ENCODE peak calls at places on chromosomes 3 and 15, in eight cellular contexts. T is AG09309, H is fibroblast of mammary gland, L is dorsolateral prefrontal cortex, U is kidney, D is Peyer's patch, J is thyroid gland, M is endothelial cell. I is an unnamed sample.

GRCh38 chr3:111668912-111669488 is 73.9 kb upstream of the ZBED2 start:
- DNase-seq in D (no peak), H (peak; percentile 72), M (no peak), U (no peak), L (no peak), J (no peak), T (peak; percentile 55), I (no peak)

GRCh38 chr3:179971280-179971679 is 65.5 kb downstream of the PEX5L start:
- DNase-seq in D (no peak), H (peak; percentile 28), U (no peak), T (no peak), M (no peak), J (no peak), L (no peak), I (no peak)

GRCh38 chr15:101014276-101014675 is 95.1 kb downstream of the LRRK1 start:
- DNase-seq in L (no peak), D (no peak), H (no peak), U (peak; percentile 35), T (no peak), J (peak; percentile 77), M (no peak), I (no peak)

GRCh38 chr15:39589815-39590644 is 9.2 kb downstream of the THBS1 start:
- DNase-seq in J (no peak), T (peak; percentile 57), M (no peak), U (no peak), H (peak; percentile 17), D (no peak), L (no peak), I (no peak)

GRCh38 chr3:170741756-170742530 is 128.1 kb downstream of the RPL22L1 start:
- DNase-seq in L (no peak), U (no peak), J (no peak), T (peak; percentile 47), H (peak; percentile 75), M (no peak), D (no peak), I (no peak)

GRCh38 chr3:185837409-185837808 is 12.6 kb upstream of the IGF2BP2 start:
- DNase-seq in J (no peak), M (no peak), L (no peak), H (no peak), U (no peak), T (no peak), D (no peak), I (no peak)

GRCh38 chr3:186909078-186909853 is 21.1 kb upstream of the ST6GAL1 start:
- DNase-seq in U (no peak), J (peak; percentile 5), M (no peak), H (no peak), D (peak; percentile 93), T (no peak), L (no peak), I (no peak)

GRCh38 chr15:56817266-56817665 is 84.0 kb upstream of the ZNF280D start:
- DNase-seq in J (no peak), D (no peak), T (no peak), H (peak; percentile 63), L (no peak), U (no peak), M (no peak), I (no peak)

GRCh38 chr3:71301001-71301400 is 282.5 kb downstream of the FOXP1 start:
- DNase-seq in H (no peak), D (no peak), T (no peak), L (no peak), M (no peak), U (no peak), J (no peak), I (no peak)

GRCh38 chr3:196604548-196604947 is 34.9 kb upstream of the NRROS start:
- DNase-seq in T (no peak), J (no peak), H (no peak), D (peak; percentile 73), M (no peak), U (no peak), L (no peak), I (no peak)

GRCh38 chr15:82952156-82953081 is at the start of gene HOMER2:
- DNase-seq in M (peak; percentile 28), J (peak; percentile 74), L (no peak), U (no peak), D (no peak), T (no peak), H (peak; percentile 5), I (no peak)

GRCh38 chr15:33789141-33789540 is 179.2 kb upstream of the CHRM5 start:
- DNase-seq in H (peak; percentile 89), M (no peak), L (no peak), T (no peak), U (no peak), D (no peak), J (no peak), I (no peak)

GRCh38 chr15:89857673-89858072 is 36.1 kb downstream of the AP3S2 start:
- DNase-seq in U (no peak), T (no peak), D (peak; percentile 79), J (no peak), M (no peak), L (no peak), H (no peak), I (no peak)

GRCh38 chr3:184806567-184807271 is 5.2 kb upstream of the VPS8 start:
- DNase-seq in L (no peak), H (no peak), M (no peak), D (peak; percentile 62), J (no peak), T (no peak), U (no peak), I (no peak)

GRCh38 chr3:120506828-120507774 is 56.3 kb upstream of the FSTL1 start:
- DNase-seq in J (peak; percentile 36), T (no peak), M (peak; percentile 35), H (peak; percentile 87), L (no peak), U (no peak), D (no peak), I (no peak)

GRCh38 chr3:31106204-31106603 is 211.7 kb upstream of the GADL1 start:
- DNase-seq in L (no peak), J (no peak), T (peak; percentile 74), M (no peak), U (no peak), D (no peak), H (peak; percentile 96), I (no peak)

GRCh38 chr15:29452881-29453731 is 183.5 kb upstream of the NSMCE3 start:
- DNase-seq in M (peak; percentile 41), J (no peak), H (no peak), T (no peak), D (peak; percentile 23), U (no peak), L (no peak), I (no peak)

GRCh38 chr3:36155515-36155914 is 224.8 kb upstream of the STAC start:
- DNase-seq in J (no peak), M (no peak), U (no peak), H (no peak), D (no peak), T (no peak), L (no peak), I (no peak)

GRCh38 chr15:99408236-99409096 is 157.2 kb downstream of the LRRC28 start:
- DNase-seq in H (peak; percentile 87), T (peak; percentile 49), J (peak; percentile 30), L (no peak), U (no peak), M (no peak), D (peak; percentile 34), I (no peak)

GRCh38 chr15:62766599-62766998 is 275.9 kb upstream of the TPM1 start:
- DNase-seq in T (no peak), U (no peak), D (no peak), L (no peak), H (no peak), J (no peak), M (no peak), I (no peak)

GRCh38 chr3:39056151-39056550 is 4.3 kb downstream of the WDR48 start:
- DNase-seq in L (no peak), J (no peak), T (no peak), M (no peak), D (no peak), H (no peak), U (no peak), I (no peak)

GRCh38 chr3:98483626-98484025 is 13.9 kb upstream of the OR5K2 start:
- DNase-seq in H (no peak), D (no peak), T (no peak), M (no peak), J (no peak), L (no peak), U (no peak), I (no peak)

GRCh38 chr15:88484781-88485246 is 17.3 kb downstream of the MRPS11 start:
- DNase-seq in J (no peak), H (peak; percentile 52), T (peak; percentile 47), M (no peak), D (no peak), U (no peak), L (no peak), I (no peak)

GRCh38 chr3:185846041-185846440 is 21.2 kb upstream of the IGF2BP2 start:
- DNase-seq in D (no peak), L (no peak), T (no peak), H (no peak), U (no peak), J (peak; percentile 30), M (no peak), I (no peak)

DNA sequence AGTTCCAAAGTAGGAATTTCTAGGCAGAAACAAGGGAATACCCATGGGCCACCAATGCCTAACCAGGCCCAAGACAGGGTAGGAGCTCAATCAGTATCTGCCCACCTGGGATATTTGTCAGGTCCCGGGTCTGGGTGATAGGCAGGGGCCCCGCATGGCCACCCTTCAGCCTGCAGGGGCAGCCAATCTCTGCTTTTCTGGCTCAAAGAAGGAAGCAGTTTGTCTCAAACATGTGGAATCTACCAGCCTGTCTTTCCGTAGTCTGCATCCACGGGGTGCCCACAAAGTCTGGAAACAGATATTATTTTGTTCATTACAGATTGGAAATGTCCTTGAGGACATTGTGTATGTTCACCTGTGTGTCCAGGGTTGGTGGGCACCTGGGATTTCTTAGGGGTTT is 56.2 kb downstream of the CEMIP start:
- DNase-seq in H (no peak), M (no peak), T (no peak), D (no peak), U (no peak), L (no peak), J (no peak), I (no peak)
- TF ChIP-seq CTCF in H (peak; percentile 10), M (no peak), T (peak; percentile 25), D (no peak), U (no peak), L (no peak), J (no peak), I (peak; percentile 43)

GRCh38 chr3:85304360-85304964 is 345.7 kb downstream of the CADM2 start:
- DNase-seq in D (no peak), U (no peak), H (no peak), J (no peak), L (no peak), T (no peak), M (no peak), I (no peak)
- TF ChIP-seq CTCF in D (no peak), U (peak; percentile 3), H (peak; percentile 13), J (peak; percentile 39), L (peak; percentile 57), T (no peak), M (peak; percentile 74), I (peak; percentile 84)

GRCh38 chr3:12829886-12830784 is 11.2 kb downstream of the RPL32 start:
- DNase-seq in L (no peak), T (no peak), H (no peak), D (no peak), U (no peak), M (no peak), J (no peak), I (no peak)
- TF ChIP-seq CTCF in L (no peak), T (peak; percentile 9), H (peak; percentile 20), D (no peak), U (no peak), M (no peak), J (no peak), I (no peak)

GRCh38 chr3:29338981-29339833 is 58.3 kb downstream of the RBMS3 start:
- DNase-seq in T (no peak), J (no peak), M (no peak), D (no peak), L (no peak), H (no peak), U (no peak), I (no peak)
- TF ChIP-seq CTCF in T (no peak), J (no peak), M (no peak), D (no peak), L (no peak), H (no peak), U (no peak), I (no peak)